ENCODE peak calls at places on chromosomes 16 and 17, in four cellular contexts. B, F, Q and Z are unnamed samples.

GRCh38 chr17:59840908-59841666 is 51.7 kb downstream of the TUBD1 start:
- DNase-seq in Q (no peak), B (peak; percentile 20), F (no peak), Z (no peak)

GRCh38 chr17:41812176-41813038 is at the start of gene FKBP10:
- DNase-seq in F (no peak), B (no peak), Q (peak; percentile 90), Z (peak; percentile 90)

GRCh38 chr17:67491678-67492019 is 114.6 kb downstream of the PITPNC1 start:
- DNase-seq in F (no peak), Q (no peak), B (no peak), Z (no peak)

GRCh38 chr16:23920899-23921298 is 85.1 kb downstream of the PRKCB start:
- DNase-seq in B (no peak), Q (no peak), F (no peak), Z (no peak)

GRCh38 chr16:8374586-8374985 is 215.7 kb downstream of the TMEM114 start:
- DNase-seq in B (no peak), Q (no peak), F (no peak), Z (no peak)

GRCh38 chr17:1160591-1161041 is 19.2 kb downstream of the ABR start:
- DNase-seq in F (no peak), B (no peak), Q (no peak), Z (peak; percentile 48)

GRCh38 chr16:48126801-48127644 is 28.8 kb downstream of the ABCC12 start:
- DNase-seq in F (no peak), Q (peak; percentile 6), B (no peak), Z (no peak)

GRCh38 chr16:87465306-87465705 is 27.5 kb downstream of the ZCCHC14 start:
- DNase-seq in F (no peak), B (peak; percentile 71), Q (peak; percentile 79), Z (no peak)

GRCh38 chr16:24950275-24950674 is 64.9 kb downstream of the ARHGAP17 start:
- DNase-seq in B (no peak), F (no peak), Q (no peak), Z (no peak)

GRCh38 chr17:76188213-76189060 is 47.4 kb upstream of the FOXJ1 start:
- DNase-seq in Q (no peak), B (no peak), F (no peak), Z (no peak)

GRCh38 chr17:18981642-18982424 is 22.7 kb downstream of the FAM83G start:
- DNase-seq in B (peak; percentile 59), F (no peak), Q (peak; percentile 87), Z (no peak)

GRCh38 chr17:7709031-7709430 is 4.0 kb downstream of the EFNB3 start:
- DNase-seq in B (no peak), F (no peak), Q (no peak), Z (no peak)

GRCh38 chr17:65683428-65683827 is 122.0 kb upstream of the AXIN2 start:
- DNase-seq in F (no peak), B (no peak), Q (no peak), Z (no peak)

GRCh38 chr17:41463746-41464145 is 3.4 kb downstream of the KRT32 start:
- DNase-seq in F (no peak), Q (no peak), B (no peak), Z (no peak)

GRCh38 chr16:884232-884631 is 83.7 kb upstream of the GNG13 start:
- DNase-seq in B (no peak), Q (no peak), F (no peak), Z (no peak)

GRCh38 chr17:56521439-56522141 is 71.9 kb upstream of the NOG start:
- DNase-seq in F (no peak), Q (no peak), B (no peak), Z (no peak)

GRCh38 chr17:61872099-61872498 is 8.8 kb upstream of the BRIP1 start:
- DNase-seq in F (no peak), B (no peak), Q (no peak), Z (no peak)

GRCh38 chr17:35368086-35368824 is 5.2 kb downstream of the SLFN11 start:
- DNase-seq in F (peak; percentile 75), Q (no peak), B (no peak), Z (no peak)

GRCh38 chr17:9890124-9890523 is 14.9 kb downstream of the RCVRN start:
- DNase-seq in F (no peak), B (peak; percentile 54), Q (peak; percentile 6), Z (peak; percentile 79)

GRCh38 chr16:67456383-67457140 is 24.4 kb downstream of the ATP6V0D1 start:
- DNase-seq in F (no peak), Q (no peak), B (no peak), Z (peak; percentile 61)

GRCh38 chr16:68264128-68265077 is at the start of gene SLC7A6:
- DNase-seq in Q (peak; percentile 60), F (no peak), B (peak; percentile 93), Z (peak; percentile 76)

GRCh38 chr16:84329016-84329415 is 34.3 kb downstream of the WFDC1 start:
- DNase-seq in Q (no peak), F (no peak), B (no peak), Z (no peak)

GRCh38 chr16:55045329-55046145 is 114.9 kb downstream of the IRX5 start:
- DNase-seq in B (no peak), Q (no peak), F (no peak), Z (no peak)

GRCh38 chr17:67246648-67247415 is 1.8 kb upstream of the HELZ start:
- DNase-seq in B (peak; percentile 45), F (peak; percentile 89), Q (peak; percentile 97), Z (peak; percentile 50)

GRCh38 chr16:1543085-1543896 is 9.8 kb downstream of the TMEM204 start:
- DNase-seq in B (peak; percentile 84), Q (peak; percentile 39), F (peak; percentile 20), Z (peak; percentile 41)

GRCh38 chr16:63403792-63404191 is 1367.6 kb upstream of the CDH8 start:
- DNase-seq in B (no peak), F (no peak), Q (no peak), Z (no peak)

GRCh38 chr17:15101175-15101574 is 164.0 kb downstream of the PMP22 start:
- DNase-seq in B (no peak), Q (no peak), F (no peak), Z (no peak)

GRCh38 chr17:1275962-1276736 is 3.3 kb upstream of the TRARG1 start:
- DNase-seq in Q (peak; percentile 29), B (peak; percentile 60), F (no peak), Z (peak; percentile 89)

GRCh38 chr17:6241996-6242395 is 171.8 kb downstream of the WSCD1 start:
- DNase-seq in Q (no peak), F (no peak), B (no peak), Z (no peak)

GRCh38 chr17:59365383-59365981 is 34.0 kb downstream of the YPEL2 start:
- DNase-seq in Q (peak; percentile 52), F (no peak), B (peak; percentile 87), Z (no peak)

GRCh38 chr17:12485361-12485911 is 180.3 kb upstream of the MYOCD start:
- DNase-seq in F (no peak), Q (no peak), B (no peak), Z (no peak)

DNA sequence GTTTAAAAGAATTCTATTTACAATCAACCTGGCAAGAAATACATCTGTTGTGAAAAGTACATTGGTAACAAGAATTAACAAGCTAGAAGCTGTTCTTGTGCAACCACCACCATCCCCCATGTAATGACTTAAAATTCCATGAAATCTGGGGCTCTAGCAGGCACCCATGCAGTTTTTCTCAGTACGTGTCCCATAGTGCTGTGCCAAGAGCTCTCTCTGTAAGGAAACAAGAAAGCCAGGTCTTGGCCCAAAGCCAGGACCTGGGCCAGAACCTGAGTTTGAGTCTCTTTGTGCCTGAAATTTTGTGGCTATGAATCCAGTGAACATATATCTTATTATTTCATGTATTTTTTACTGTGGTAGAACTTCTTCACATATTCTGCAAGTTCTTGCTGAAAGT is 46.6 kb downstream of the NUP93 start:
- DNase-seq in Q (no peak), F (no peak), B (no peak), Z (no peak)
- TF ChIP-seq CREM in Q (no peak), F (no peak), B (no peak), Z (no peak)

GRCh38 chr17:8856869-8857575 is 10.5 kb downstream of the PIK3R6 start:
- DNase-seq in Q (no peak), B (no peak), F (no peak), Z (no peak)

GRCh38 chr17:8861482-8862181 is 5.8 kb downstream of the PIK3R6 start:
- DNase-seq in F (no peak), B (no peak), Q (no peak), Z (no peak)

GRCh38 chr17:8857919-8858318 is 9.6 kb downstream of the PIK3R6 start:
- DNase-seq in Q (no peak), B (no peak), F (peak; percentile 95), Z (no peak)

GRCh38 chr17:8859804-8860430 is 7.6 kb downstream of the PIK3R6 start:
- DNase-seq in F (no peak), Q (no peak), B (no peak), Z (no peak)

DNA sequence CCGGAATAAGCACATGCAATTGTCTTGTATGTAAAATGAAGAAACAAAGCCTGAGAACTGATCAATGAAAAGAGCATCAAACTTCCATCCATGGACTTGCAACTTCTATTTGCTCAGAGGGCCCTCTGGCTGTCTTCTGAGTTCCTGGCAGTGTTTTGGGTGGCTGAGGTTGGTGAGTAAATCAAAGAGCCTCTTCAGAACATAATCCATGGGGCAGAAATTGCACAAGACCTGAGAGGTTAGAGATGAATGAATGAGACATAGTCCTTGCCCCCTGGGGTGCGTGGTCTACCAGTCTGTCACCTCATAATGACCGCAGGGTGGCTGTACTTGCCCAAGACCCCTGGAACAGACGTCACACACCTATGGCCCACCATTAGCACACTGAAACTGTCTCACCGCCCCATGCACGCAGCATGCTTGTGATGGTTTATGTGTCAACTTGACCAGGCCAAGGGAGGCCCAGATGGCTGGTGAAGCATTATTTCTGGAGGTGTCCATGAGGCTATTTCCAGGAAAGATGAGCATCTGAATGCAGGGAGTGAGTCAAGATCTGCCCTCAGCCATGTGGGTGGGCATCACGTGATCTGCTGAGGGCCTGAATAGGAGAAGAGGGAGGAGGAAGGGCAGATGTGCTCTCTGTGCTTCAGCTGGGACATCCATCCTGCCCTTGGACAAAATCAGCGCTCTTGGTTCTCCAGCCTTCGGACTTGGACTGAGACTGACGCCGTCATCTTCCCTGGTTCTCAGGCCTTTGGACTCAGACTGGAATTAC is 8.3 kb downstream of the PIK3R6 start:
- DNase-seq in B (no peak), F (no peak), Q (peak; percentile 18), Z (no peak)
- TF ChIP-seq CTCF in B (no peak), F (no peak), Q (peak; percentile 7), Z (no peak)

DNA sequence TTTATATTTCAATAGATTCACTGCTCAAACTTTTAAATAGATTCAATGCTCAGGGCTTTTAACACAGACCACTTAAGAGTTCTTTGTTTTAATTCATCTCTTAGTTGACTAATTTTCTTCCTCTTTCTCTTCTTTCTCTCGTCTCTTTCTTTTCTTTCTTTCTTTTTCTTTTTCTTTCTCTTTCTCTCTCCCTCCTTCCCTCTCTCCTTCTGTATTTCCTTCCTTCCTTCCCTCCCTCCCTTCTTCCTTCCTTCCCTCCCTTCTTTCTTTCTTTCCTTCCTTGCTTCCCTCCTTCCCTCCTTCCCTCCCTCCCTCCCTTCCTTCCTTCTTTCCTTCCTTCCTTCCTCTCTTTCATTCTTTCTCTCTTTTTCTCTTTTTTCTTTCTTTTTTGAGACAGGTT is 104.4 kb downstream of the LYRM1 start:
- DNase-seq in B (no peak), Q (no peak), F (no peak), Z (no peak)
- TF ChIP-seq CREM in B (no peak), Q (no peak), F (no peak), Z (no peak)

GRCh38 chr17:29292992-29293889 is 707 bp downstream of the NUFIP2 start:
- DNase-seq in Q (peak; percentile 45), B (peak; percentile 75), F (no peak), Z (peak; percentile 68)

GRCh38 chr17:29292071-29292991 is 1.6 kb downstream of the NUFIP2 start:
- DNase-seq in F (no peak), Q (no peak), B (peak; percentile 81), Z (peak; percentile 47)

GRCh38 chr17:29295420-29295819 is 1.5 kb upstream of the NUFIP2 start:
- DNase-seq in Q (no peak), B (no peak), F (no peak), Z (no peak)

GRCh38 chr17:29294580-29294900 is 592 bp upstream of the NUFIP2 start:
- DNase-seq in F (no peak), B (no peak), Q (no peak), Z (no peak)

GRCh38 chr17:29293890-29294579 is at the start of gene NUFIP2:
- DNase-seq in B (peak; percentile 96), Q (peak; percentile 96), F (peak; percentile 95), Z (peak; percentile 99)
- TF ChIP-seq CTCF in B (peak; percentile 28), Q (no peak), F (no peak), Z (no peak)